ENCODE peak calls at places on chromosomes 3 and 15, in seven cellular contexts. One of them, this sample, is unnamed.

GRCh38 chr3:37072892-37073291 is 79.6 kb downstream of the MLH1 start:
- DNase-seq in natural killer cell: no peak
- DNase-seq in NAMALWA: no peak
- DNase-seq in KG1: peak
- DNase-seq in cardiac fibroblast: peak
- DNase-seq in transverse colon: peak
- DNase-seq in kidney tubule cell: no peak
- DNase-seq in this sample: no peak

GRCh38 chr3:183265713-183266417 is 12.8 kb downstream of the B3GNT5 start:
- DNase-seq in natural killer cell: no peak
- DNase-seq in NAMALWA: no peak
- DNase-seq in KG1: no peak
- DNase-seq in cardiac fibroblast: peak
- DNase-seq in transverse colon: peak
- DNase-seq in kidney tubule cell: peak
- DNase-seq in this sample: no peak

GRCh38 chr3:138861755-138862333 is 27.1 kb upstream of the PIK3CB start:
- DNase-seq in natural killer cell: no peak
- DNase-seq in NAMALWA: no peak
- DNase-seq in KG1: no peak
- DNase-seq in cardiac fibroblast: peak
- DNase-seq in transverse colon: no peak
- DNase-seq in kidney tubule cell: peak
- DNase-seq in this sample: no peak

GRCh38 chr15:70056091-70056680 is 41.5 kb downstream of the TLE3 start:
- DNase-seq in natural killer cell: no peak
- DNase-seq in NAMALWA: no peak
- DNase-seq in KG1: no peak
- DNase-seq in cardiac fibroblast: no peak
- DNase-seq in transverse colon: no peak
- DNase-seq in kidney tubule cell: no peak
- DNase-seq in this sample: no peak

GRCh38 chr3:27545061-27545460 is 60.9 kb upstream of the SLC4A7 start:
- DNase-seq in natural killer cell: no peak
- DNase-seq in NAMALWA: no peak
- DNase-seq in KG1: no peak
- DNase-seq in cardiac fibroblast: no peak
- DNase-seq in transverse colon: no peak
- DNase-seq in kidney tubule cell: no peak
- DNase-seq in this sample: no peak

GRCh38 chr3:152257246-152258074 is 11.3 kb upstream of the MBNL1 start:
- DNase-seq in natural killer cell: no peak
- DNase-seq in NAMALWA: peak
- DNase-seq in KG1: no peak
- DNase-seq in cardiac fibroblast: no peak
- DNase-seq in transverse colon: no peak
- DNase-seq in kidney tubule cell: no peak
- DNase-seq in this sample: no peak

GRCh38 chr15:45456212-45457106 is 66.1 kb downstream of the SLC30A4 start:
- DNase-seq in natural killer cell: no peak
- DNase-seq in NAMALWA: no peak
- DNase-seq in KG1: peak
- DNase-seq in cardiac fibroblast: peak
- DNase-seq in transverse colon: peak
- DNase-seq in kidney tubule cell: peak
- DNase-seq in this sample: no peak

GRCh38 chr15:82530606-82531379 is 9.5 kb downstream of the RPS17 start:
- DNase-seq in natural killer cell: peak
- DNase-seq in NAMALWA: peak
- DNase-seq in KG1: no peak
- DNase-seq in cardiac fibroblast: peak
- DNase-seq in transverse colon: peak
- DNase-seq in kidney tubule cell: peak
- DNase-seq in this sample: no peak

GRCh38 chr15:90038639-90039095 is 37.5 kb downstream of the ZNF710 start:
- DNase-seq in natural killer cell: no peak
- DNase-seq in NAMALWA: no peak
- DNase-seq in KG1: no peak
- DNase-seq in cardiac fibroblast: no peak
- DNase-seq in transverse colon: no peak
- DNase-seq in kidney tubule cell: no peak
- DNase-seq in this sample: no peak

GRCh38 chr3:55013145-55013544 is 85.3 kb upstream of the LRTM1 start:
- DNase-seq in natural killer cell: no peak
- DNase-seq in NAMALWA: no peak
- DNase-seq in KG1: no peak
- DNase-seq in cardiac fibroblast: peak
- DNase-seq in transverse colon: no peak
- DNase-seq in kidney tubule cell: no peak
- DNase-seq in this sample: no peak

GRCh38 chr3:184005981-184006507 is 11.6 kb downstream of the ABCC5 start:
- DNase-seq in natural killer cell: no peak
- DNase-seq in NAMALWA: peak
- DNase-seq in KG1: no peak
- DNase-seq in cardiac fibroblast: peak
- DNase-seq in transverse colon: peak
- DNase-seq in kidney tubule cell: peak
- DNase-seq in this sample: peak

GRCh38 chr15:72671531-72671930 is 14.5 kb downstream of the HIGD2B start:
- DNase-seq in natural killer cell: no peak
- DNase-seq in NAMALWA: peak
- DNase-seq in KG1: no peak
- DNase-seq in cardiac fibroblast: no peak
- DNase-seq in transverse colon: no peak
- DNase-seq in kidney tubule cell: no peak
- DNase-seq in this sample: no peak

GRCh38 chr15:55198706-55199105 is 2.0 kb upstream of the RSL24D1 start:
- DNase-seq in natural killer cell: no peak
- DNase-seq in NAMALWA: no peak
- DNase-seq in KG1: no peak
- DNase-seq in cardiac fibroblast: no peak
- DNase-seq in transverse colon: no peak
- DNase-seq in kidney tubule cell: no peak
- DNase-seq in this sample: no peak

GRCh38 chr15:38531509-38531908 is 33.1 kb downstream of the RASGRP1 start:
- DNase-seq in natural killer cell: no peak
- DNase-seq in NAMALWA: no peak
- DNase-seq in KG1: no peak
- DNase-seq in cardiac fibroblast: peak
- DNase-seq in transverse colon: no peak
- DNase-seq in kidney tubule cell: peak
- DNase-seq in this sample: no peak

GRCh38 chr3:15443826-15444524 is 16.6 kb downstream of the EAF1 start:
- DNase-seq in natural killer cell: no peak
- DNase-seq in NAMALWA: no peak
- DNase-seq in KG1: no peak
- DNase-seq in cardiac fibroblast: peak
- DNase-seq in transverse colon: no peak
- DNase-seq in kidney tubule cell: peak
- DNase-seq in this sample: no peak

GRCh38 chr3:152331018-152331541 is 62.4 kb downstream of the MBNL1 start:
- DNase-seq in natural killer cell: no peak
- DNase-seq in NAMALWA: no peak
- DNase-seq in KG1: no peak
- DNase-seq in cardiac fibroblast: peak
- DNase-seq in transverse colon: no peak
- DNase-seq in kidney tubule cell: peak
- DNase-seq in this sample: no peak

GRCh38 chr3:195549931-195550519 is 6.9 kb upstream of the PPP1R2 start:
- DNase-seq in natural killer cell: peak
- DNase-seq in NAMALWA: peak
- DNase-seq in KG1: no peak
- DNase-seq in cardiac fibroblast: no peak
- DNase-seq in transverse colon: peak
- DNase-seq in kidney tubule cell: no peak
- DNase-seq in this sample: no peak

GRCh38 chr15:88918738-88919137 is 5.6 kb upstream of the MFGE8 start:
- DNase-seq in natural killer cell: no peak
- DNase-seq in NAMALWA: no peak
- DNase-seq in KG1: no peak
- DNase-seq in cardiac fibroblast: peak
- DNase-seq in transverse colon: peak
- DNase-seq in kidney tubule cell: peak
- DNase-seq in this sample: no peak

GRCh38 chr3:66397745-66398144 is 103.1 kb downstream of the LRIG1 start:
- DNase-seq in natural killer cell: no peak
- DNase-seq in NAMALWA: no peak
- DNase-seq in KG1: no peak
- DNase-seq in cardiac fibroblast: peak
- DNase-seq in transverse colon: peak
- DNase-seq in kidney tubule cell: no peak
- DNase-seq in this sample: no peak

GRCh38 chr3:99747915-99748314 is 69.7 kb upstream of the CMSS1 start:
- DNase-seq in natural killer cell: no peak
- DNase-seq in NAMALWA: no peak
- DNase-seq in KG1: no peak
- DNase-seq in cardiac fibroblast: peak
- DNase-seq in transverse colon: no peak
- DNase-seq in kidney tubule cell: peak
- DNase-seq in this sample: no peak

GRCh38 chr3:47601310-47601709 is 22.6 kb upstream of the CSPG5 start:
- DNase-seq in natural killer cell: no peak
- DNase-seq in NAMALWA: no peak
- DNase-seq in KG1: no peak
- DNase-seq in cardiac fibroblast: no peak
- DNase-seq in transverse colon: no peak
- DNase-seq in kidney tubule cell: no peak
- DNase-seq in this sample: no peak

GRCh38 chr3:86229775-86230094 is 761.2 kb downstream of the VGLL3 start:
- DNase-seq in natural killer cell: no peak
- DNase-seq in NAMALWA: no peak
- DNase-seq in KG1: no peak
- DNase-seq in cardiac fibroblast: no peak
- DNase-seq in transverse colon: no peak
- DNase-seq in kidney tubule cell: no peak
- DNase-seq in this sample: no peak

GRCh38 chr15:66454143-66454542 is 43.4 kb downstream of the SNAPC5 start:
- DNase-seq in natural killer cell: no peak
- DNase-seq in NAMALWA: no peak
- DNase-seq in KG1: no peak
- DNase-seq in cardiac fibroblast: peak
- DNase-seq in transverse colon: no peak
- DNase-seq in kidney tubule cell: no peak
- DNase-seq in this sample: no peak

GRCh38 chr3:121477589-121477988 is 68.2 kb downstream of the POLQ start:
- DNase-seq in natural killer cell: no peak
- DNase-seq in NAMALWA: no peak
- DNase-seq in KG1: no peak
- DNase-seq in cardiac fibroblast: peak
- DNase-seq in transverse colon: no peak
- DNase-seq in kidney tubule cell: peak
- DNase-seq in this sample: no peak

GRCh38 chr15:84982301-84982920 is 755 bp downstream of the PDE8A start:
- DNase-seq in natural killer cell: peak
- DNase-seq in NAMALWA: peak
- DNase-seq in KG1: no peak
- DNase-seq in cardiac fibroblast: peak
- DNase-seq in transverse colon: peak
- DNase-seq in kidney tubule cell: peak
- DNase-seq in this sample: peak

GRCh38 chr15:70092462-70092850 is 5.3 kb downstream of the TLE3 start:
- DNase-seq in natural killer cell: no peak
- DNase-seq in NAMALWA: no peak
- DNase-seq in KG1: no peak
- DNase-seq in cardiac fibroblast: peak
- DNase-seq in transverse colon: no peak
- DNase-seq in kidney tubule cell: no peak
- DNase-seq in this sample: no peak

GRCh38 chr3:49724586-49724985 is 835 bp upstream of the GMPPB start:
- DNase-seq in natural killer cell: no peak
- DNase-seq in NAMALWA: peak
- DNase-seq in KG1: no peak
- DNase-seq in cardiac fibroblast: no peak
- DNase-seq in transverse colon: peak
- DNase-seq in kidney tubule cell: no peak
- DNase-seq in this sample: no peak

GRCh38 chr15:99019558-99020540 is 12.3 kb upstream of the PGPEP1L start:
- DNase-seq in natural killer cell: no peak
- DNase-seq in NAMALWA: no peak
- DNase-seq in KG1: no peak
- DNase-seq in cardiac fibroblast: peak
- DNase-seq in transverse colon: no peak
- DNase-seq in kidney tubule cell: peak
- DNase-seq in this sample: no peak

GRCh38 chr3:51975857-51976549 is 1.1 kb downstream of the ABHD14A start:
- DNase-seq in natural killer cell: no peak
- DNase-seq in NAMALWA: no peak
- DNase-seq in KG1: no peak
- DNase-seq in cardiac fibroblast: peak
- DNase-seq in transverse colon: peak
- DNase-seq in kidney tubule cell: peak
- DNase-seq in this sample: no peak

GRCh38 chr3:170621256-170621655 is 35.4 kb upstream of the SLC7A14 start:
- DNase-seq in natural killer cell: no peak
- DNase-seq in NAMALWA: no peak
- DNase-seq in KG1: no peak
- DNase-seq in cardiac fibroblast: no peak
- DNase-seq in transverse colon: no peak
- DNase-seq in kidney tubule cell: peak
- DNase-seq in this sample: no peak

GRCh38 chr15:90489944-90490343 is 39.8 kb upstream of the CRTC3 start:
- DNase-seq in natural killer cell: no peak
- DNase-seq in NAMALWA: no peak
- DNase-seq in KG1: no peak
- DNase-seq in cardiac fibroblast: no peak
- DNase-seq in transverse colon: no peak
- DNase-seq in kidney tubule cell: no peak
- DNase-seq in this sample: no peak

GRCh38 chr3:74845086-74845485 is 230.6 kb upstream of the CNTN3 start:
- DNase-seq in natural killer cell: no peak
- DNase-seq in NAMALWA: no peak
- DNase-seq in KG1: no peak
- DNase-seq in cardiac fibroblast: no peak
- DNase-seq in transverse colon: no peak
- DNase-seq in kidney tubule cell: peak
- DNase-seq in this sample: no peak

GRCh38 chr3:15023719-15024118 is 41.4 kb downstream of the MRPS25 start:
- DNase-seq in natural killer cell: no peak
- DNase-seq in NAMALWA: no peak
- DNase-seq in KG1: no peak
- DNase-seq in cardiac fibroblast: no peak
- DNase-seq in transverse colon: no peak
- DNase-seq in kidney tubule cell: no peak
- DNase-seq in this sample: no peak

GRCh38 chr15:66765478-66766281 is 63.6 kb downstream of the SMAD6 start:
- DNase-seq in natural killer cell: no peak
- DNase-seq in NAMALWA: no peak
- DNase-seq in KG1: peak
- DNase-seq in cardiac fibroblast: peak
- DNase-seq in transverse colon: peak
- DNase-seq in kidney tubule cell: peak
- DNase-seq in this sample: peak

GRCh38 chr15:36877294-36877693 is 223.1 kb downstream of the MEIS2 start:
- DNase-seq in natural killer cell: no peak
- DNase-seq in NAMALWA: no peak
- DNase-seq in KG1: no peak
- DNase-seq in cardiac fibroblast: no peak
- DNase-seq in transverse colon: no peak
- DNase-seq in kidney tubule cell: no peak
- DNase-seq in this sample: no peak

GRCh38 chr15:63950911-63951481 is 95.3 kb downstream of the DAPK2 start:
- DNase-seq in natural killer cell: no peak
- DNase-seq in NAMALWA: no peak
- DNase-seq in KG1: no peak
- DNase-seq in cardiac fibroblast: peak
- DNase-seq in transverse colon: no peak
- DNase-seq in kidney tubule cell: peak
- DNase-seq in this sample: no peak

GRCh38 chr15:47811160-47811559 is 93.9 kb downstream of the SEMA6D start:
- DNase-seq in natural killer cell: no peak
- DNase-seq in NAMALWA: no peak
- DNase-seq in KG1: no peak
- DNase-seq in cardiac fibroblast: no peak
- DNase-seq in transverse colon: no peak
- DNase-seq in kidney tubule cell: no peak
- DNase-seq in this sample: no peak

GRCh38 chr3:45204136-45204535 is 22.0 kb downstream of the TMEM158 start:
- DNase-seq in natural killer cell: no peak
- DNase-seq in NAMALWA: no peak
- DNase-seq in KG1: no peak
- DNase-seq in cardiac fibroblast: peak
- DNase-seq in transverse colon: no peak
- DNase-seq in kidney tubule cell: peak
- DNase-seq in this sample: no peak

This sample was measured in type B pancreatic cell.